ENCODE peak calls at places on chromosomes 1 and 21, in nine cellular contexts. One of them, this sample, is unnamed.

GRCh38 chr1:169890761-169891538 is 2.7 kb downstream of the SCYL3 start:
- DNase-seq in AG08396: no peak
- DNase-seq in CD8-positive, alpha-beta memory T cell: peak; percentile 58
- DNase-seq in PC-9: peak; percentile 51
- DNase-seq in MM.1S: no peak
- DNase-seq in frontal cortex: no peak
- DNase-seq in psoas muscle: no peak
- DNase-seq in activated T-helper 2 cell treated with anti-CD3 and anti-CD28 coated beads, Interferon-gamma antibody, Interleukin-2, Interleukin-4, amounts not matched to agents 10 μg/mL and 5 μg/mL and 100 μg/mL, durations not matched to agents 14 hours and 24 hours and 36 hours: peak; percentile 42
- DNase-seq in HEK293T: peak; percentile 18
- DNase-seq in this sample: no peak

GRCh38 chr1:204568576-204569206 is 52.5 kb downstream of the MDM4 start:
- DNase-seq in AG08396: no peak
- DNase-seq in CD8-positive, alpha-beta memory T cell: no peak
- DNase-seq in PC-9: no peak
- DNase-seq in MM.1S: no peak
- DNase-seq in frontal cortex: no peak
- DNase-seq in psoas muscle: no peak
- DNase-seq in activated T-helper 2 cell treated with anti-CD3 and anti-CD28 coated beads, Interferon-gamma antibody, Interleukin-2, Interleukin-4, amounts not matched to agents 10 μg/mL and 5 μg/mL and 100 μg/mL, durations not matched to agents 14 hours and 24 hours and 36 hours: no peak
- DNase-seq in HEK293T: no peak
- DNase-seq in this sample: no peak

GRCh38 chr1:171898956-171899355 is 57.7 kb downstream of the DNM3 start:
- DNase-seq in AG08396: no peak
- DNase-seq in CD8-positive, alpha-beta memory T cell: no peak
- DNase-seq in PC-9: no peak
- DNase-seq in MM.1S: no peak
- DNase-seq in frontal cortex: peak; percentile 53
- DNase-seq in psoas muscle: no peak
- DNase-seq in activated T-helper 2 cell treated with anti-CD3 and anti-CD28 coated beads, Interferon-gamma antibody, Interleukin-2, Interleukin-4, amounts not matched to agents 10 μg/mL and 5 μg/mL and 100 μg/mL, durations not matched to agents 14 hours and 24 hours and 36 hours: no peak
- DNase-seq in HEK293T: peak; percentile 13
- DNase-seq in this sample: no peak

GRCh38 chr1:199490804-199491527 is 536.5 kb upstream of the NR5A2 start:
- DNase-seq in AG08396: no peak
- DNase-seq in CD8-positive, alpha-beta memory T cell: no peak
- DNase-seq in PC-9: no peak
- DNase-seq in MM.1S: no peak
- DNase-seq in frontal cortex: no peak
- DNase-seq in psoas muscle: no peak
- DNase-seq in activated T-helper 2 cell treated with anti-CD3 and anti-CD28 coated beads, Interferon-gamma antibody, Interleukin-2, Interleukin-4, amounts not matched to agents 10 μg/mL and 5 μg/mL and 100 μg/mL, durations not matched to agents 14 hours and 24 hours and 36 hours: no peak
- DNase-seq in HEK293T: no peak
- DNase-seq in this sample: no peak

GRCh38 chr1:31707711-31708110 is 3.9 kb upstream of the COL16A1 start:
- DNase-seq in AG08396: no peak
- DNase-seq in CD8-positive, alpha-beta memory T cell: no peak
- DNase-seq in PC-9: no peak
- DNase-seq in MM.1S: no peak
- DNase-seq in frontal cortex: no peak
- DNase-seq in psoas muscle: no peak
- DNase-seq in activated T-helper 2 cell treated with anti-CD3 and anti-CD28 coated beads, Interferon-gamma antibody, Interleukin-2, Interleukin-4, amounts not matched to agents 10 μg/mL and 5 μg/mL and 100 μg/mL, durations not matched to agents 14 hours and 24 hours and 36 hours: no peak
- DNase-seq in HEK293T: no peak
- DNase-seq in this sample: no peak

GRCh38 chr1:84489766-84490165 is 10.7 kb downstream of the RPF1 start:
- DNase-seq in AG08396: no peak
- DNase-seq in CD8-positive, alpha-beta memory T cell: no peak
- DNase-seq in PC-9: no peak
- DNase-seq in MM.1S: no peak
- DNase-seq in frontal cortex: no peak
- DNase-seq in psoas muscle: no peak
- DNase-seq in activated T-helper 2 cell treated with anti-CD3 and anti-CD28 coated beads, Interferon-gamma antibody, Interleukin-2, Interleukin-4, amounts not matched to agents 10 μg/mL and 5 μg/mL and 100 μg/mL, durations not matched to agents 14 hours and 24 hours and 36 hours: no peak
- DNase-seq in HEK293T: no peak
- DNase-seq in this sample: no peak

GRCh38 chr21:44867999-44868700 is 5.3 kb downstream of the PTTG1IP start:
- DNase-seq in AG08396: no peak
- DNase-seq in CD8-positive, alpha-beta memory T cell: peak; percentile 66
- DNase-seq in PC-9: no peak
- DNase-seq in MM.1S: no peak
- DNase-seq in frontal cortex: no peak
- DNase-seq in psoas muscle: no peak
- DNase-seq in activated T-helper 2 cell treated with anti-CD3 and anti-CD28 coated beads, Interferon-gamma antibody, Interleukin-2, Interleukin-4, amounts not matched to agents 10 μg/mL and 5 μg/mL and 100 μg/mL, durations not matched to agents 14 hours and 24 hours and 36 hours: peak; percentile 43
- DNase-seq in HEK293T: no peak
- DNase-seq in this sample: peak; percentile 41

GRCh38 chr1:172909606-172910326 is 141.0 kb downstream of the TNFSF18 start:
- DNase-seq in AG08396: peak; percentile 69
- DNase-seq in CD8-positive, alpha-beta memory T cell: no peak
- DNase-seq in PC-9: no peak
- DNase-seq in MM.1S: no peak
- DNase-seq in frontal cortex: no peak
- DNase-seq in psoas muscle: no peak
- DNase-seq in activated T-helper 2 cell treated with anti-CD3 and anti-CD28 coated beads, Interferon-gamma antibody, Interleukin-2, Interleukin-4, amounts not matched to agents 10 μg/mL and 5 μg/mL and 100 μg/mL, durations not matched to agents 14 hours and 24 hours and 36 hours: no peak
- DNase-seq in HEK293T: no peak
- DNase-seq in this sample: no peak

GRCh38 chr1:63593887-63594617 is 841 bp downstream of the PGM1 start:
- DNase-seq in AG08396: no peak
- DNase-seq in CD8-positive, alpha-beta memory T cell: peak; percentile 82
- DNase-seq in PC-9: peak; percentile 87
- DNase-seq in MM.1S: peak; percentile 69
- DNase-seq in frontal cortex: peak; percentile 41
- DNase-seq in psoas muscle: peak; percentile 82
- DNase-seq in activated T-helper 2 cell treated with anti-CD3 and anti-CD28 coated beads, Interferon-gamma antibody, Interleukin-2, Interleukin-4, amounts not matched to agents 10 μg/mL and 5 μg/mL and 100 μg/mL, durations not matched to agents 14 hours and 24 hours and 36 hours: peak; percentile 75
- DNase-seq in HEK293T: peak; percentile 68
- DNase-seq in this sample: peak; percentile 90

GRCh38 chr1:80892452-80892995 is 908.2 kb upstream of the ADGRL2 start:
- DNase-seq in AG08396: no peak
- DNase-seq in CD8-positive, alpha-beta memory T cell: no peak
- DNase-seq in PC-9: no peak
- DNase-seq in MM.1S: peak; percentile 74
- DNase-seq in frontal cortex: peak; percentile 2
- DNase-seq in psoas muscle: no peak
- DNase-seq in activated T-helper 2 cell treated with anti-CD3 and anti-CD28 coated beads, Interferon-gamma antibody, Interleukin-2, Interleukin-4, amounts not matched to agents 10 μg/mL and 5 μg/mL and 100 μg/mL, durations not matched to agents 14 hours and 24 hours and 36 hours: no peak
- DNase-seq in HEK293T: no peak
- DNase-seq in this sample: no peak

GRCh38 chr21:25734654-25735220 is at the start of the genes ATP5PF and GABPA:
- DNase-seq in AG08396: peak; percentile 93
- DNase-seq in CD8-positive, alpha-beta memory T cell: peak; percentile 98
- DNase-seq in PC-9: peak; percentile 90
- DNase-seq in MM.1S: peak; percentile 98
- DNase-seq in frontal cortex: peak; percentile 83
- DNase-seq in psoas muscle: peak; percentile 97
- DNase-seq in activated T-helper 2 cell treated with anti-CD3 and anti-CD28 coated beads, Interferon-gamma antibody, Interleukin-2, Interleukin-4, amounts not matched to agents 10 μg/mL and 5 μg/mL and 100 μg/mL, durations not matched to agents 14 hours and 24 hours and 36 hours: peak; percentile 97
- DNase-seq in HEK293T: peak; percentile 94
- DNase-seq in this sample: peak; percentile 98

GRCh38 chr1:223007250-223007649 is 135.8 kb downstream of the TLR5 start:
- DNase-seq in AG08396: no peak
- DNase-seq in CD8-positive, alpha-beta memory T cell: no peak
- DNase-seq in PC-9: no peak
- DNase-seq in MM.1S: no peak
- DNase-seq in frontal cortex: no peak
- DNase-seq in psoas muscle: no peak
- DNase-seq in activated T-helper 2 cell treated with anti-CD3 and anti-CD28 coated beads, Interferon-gamma antibody, Interleukin-2, Interleukin-4, amounts not matched to agents 10 μg/mL and 5 μg/mL and 100 μg/mL, durations not matched to agents 14 hours and 24 hours and 36 hours: no peak
- DNase-seq in HEK293T: no peak
- DNase-seq in this sample: no peak

GRCh38 chr1:95071539-95071938 is 1.2 kb downstream of the ALG14 start:
- DNase-seq in AG08396: no peak
- DNase-seq in CD8-positive, alpha-beta memory T cell: no peak
- DNase-seq in PC-9: no peak
- DNase-seq in MM.1S: no peak
- DNase-seq in frontal cortex: no peak
- DNase-seq in psoas muscle: no peak
- DNase-seq in activated T-helper 2 cell treated with anti-CD3 and anti-CD28 coated beads, Interferon-gamma antibody, Interleukin-2, Interleukin-4, amounts not matched to agents 10 μg/mL and 5 μg/mL and 100 μg/mL, durations not matched to agents 14 hours and 24 hours and 36 hours: no peak
- DNase-seq in HEK293T: no peak
- DNase-seq in this sample: no peak

GRCh38 chr1:214665606-214666110 is 62.7 kb downstream of the CENPF start:
- DNase-seq in AG08396: no peak
- DNase-seq in CD8-positive, alpha-beta memory T cell: no peak
- DNase-seq in PC-9: no peak
- DNase-seq in MM.1S: no peak
- DNase-seq in frontal cortex: no peak
- DNase-seq in psoas muscle: no peak
- DNase-seq in activated T-helper 2 cell treated with anti-CD3 and anti-CD28 coated beads, Interferon-gamma antibody, Interleukin-2, Interleukin-4, amounts not matched to agents 10 μg/mL and 5 μg/mL and 100 μg/mL, durations not matched to agents 14 hours and 24 hours and 36 hours: no peak
- DNase-seq in HEK293T: no peak
- DNase-seq in this sample: no peak

GRCh38 chr1:147316968-147317367 is 74.5 kb downstream of the CHD1L start:
- DNase-seq in AG08396: no peak
- DNase-seq in CD8-positive, alpha-beta memory T cell: no peak
- DNase-seq in PC-9: no peak
- DNase-seq in MM.1S: no peak
- DNase-seq in frontal cortex: no peak
- DNase-seq in psoas muscle: no peak
- DNase-seq in activated T-helper 2 cell treated with anti-CD3 and anti-CD28 coated beads, Interferon-gamma antibody, Interleukin-2, Interleukin-4, amounts not matched to agents 10 μg/mL and 5 μg/mL and 100 μg/mL, durations not matched to agents 14 hours and 24 hours and 36 hours: no peak
- DNase-seq in HEK293T: no peak
- DNase-seq in this sample: no peak

GRCh38 chr1:81920245-81920740 is 119.6 kb downstream of the ADGRL2 start:
- DNase-seq in AG08396: peak; percentile 18
- DNase-seq in CD8-positive, alpha-beta memory T cell: no peak
- DNase-seq in PC-9: no peak
- DNase-seq in MM.1S: no peak
- DNase-seq in frontal cortex: no peak
- DNase-seq in psoas muscle: peak; percentile 46
- DNase-seq in activated T-helper 2 cell treated with anti-CD3 and anti-CD28 coated beads, Interferon-gamma antibody, Interleukin-2, Interleukin-4, amounts not matched to agents 10 μg/mL and 5 μg/mL and 100 μg/mL, durations not matched to agents 14 hours and 24 hours and 36 hours: no peak
- DNase-seq in HEK293T: peak; percentile 61
- DNase-seq in this sample: no peak

GRCh38 chr1:211698161-211699026 is 23.0 kb upstream of the NEK2 start:
- DNase-seq in AG08396: peak; percentile 77
- DNase-seq in CD8-positive, alpha-beta memory T cell: peak; percentile 84
- DNase-seq in PC-9: peak; percentile 86
- DNase-seq in MM.1S: peak; percentile 86
- DNase-seq in frontal cortex: peak; percentile 69
- DNase-seq in psoas muscle: peak; percentile 68
- DNase-seq in activated T-helper 2 cell treated with anti-CD3 and anti-CD28 coated beads, Interferon-gamma antibody, Interleukin-2, Interleukin-4, amounts not matched to agents 10 μg/mL and 5 μg/mL and 100 μg/mL, durations not matched to agents 14 hours and 24 hours and 36 hours: peak; percentile 74
- DNase-seq in HEK293T: peak; percentile 92
- DNase-seq in this sample: peak; percentile 76

GRCh38 chr1:2213576-2214505 is 14.3 kb upstream of the SKI start:
- DNase-seq in AG08396: peak; percentile 87
- DNase-seq in CD8-positive, alpha-beta memory T cell: no peak
- DNase-seq in PC-9: no peak
- DNase-seq in MM.1S: no peak
- DNase-seq in frontal cortex: peak; percentile 75
- DNase-seq in psoas muscle: peak; percentile 82
- DNase-seq in activated T-helper 2 cell treated with anti-CD3 and anti-CD28 coated beads, Interferon-gamma antibody, Interleukin-2, Interleukin-4, amounts not matched to agents 10 μg/mL and 5 μg/mL and 100 μg/mL, durations not matched to agents 14 hours and 24 hours and 36 hours: no peak
- DNase-seq in HEK293T: no peak
- DNase-seq in this sample: peak; percentile 93

This sample was measured in suprapubic skin.